ENCODE peak calls at places on chromosome 15, in six cellular contexts. K is GM12878, N is HepG2, W is K562, J is SK-N-SH, Y is H1. F is an unnamed sample.

GRCh38 chr15:80876034-80876433 is 96.9 kb downstream of the CEMIP start:
- DNase-seq in K (no peak), W (no peak), N (no peak), Y (no peak), J (no peak), F (no peak)

GRCh38 chr15:40941528-40942336 is 11.5 kb upstream of the CHAC1 start:
- DNase-seq in J (peak; percentile 97), N (peak; percentile 59), Y (no peak), K (no peak), W (peak; percentile 94), F (peak; percentile 83)

GRCh38 chr15:94231728-94232086 is 346 bp downstream of the MCTP2 start:
- DNase-seq in J (no peak), W (no peak), N (peak; percentile 7), K (no peak), Y (peak; percentile 31), F (no peak)

GRCh38 chr15:76678766-76679165 is 226.4 kb downstream of the SCAPER start:
- DNase-seq in J (no peak), K (no peak), N (no peak), W (no peak), Y (no peak), F (no peak)

GRCh38 chr15:92636401-92636949 is 19.1 kb downstream of the FAM174B start:
- DNase-seq in W (no peak), N (no peak), Y (no peak), J (no peak), K (no peak), F (no peak)

GRCh38 chr15:57589276-57590073 is 2.2 kb upstream of the MYZAP start:
- DNase-seq in N (no peak), K (no peak), J (no peak), W (no peak), Y (no peak), F (peak; percentile 42)

GRCh38 chr15:69578792-69579587 is 126.4 kb downstream of the RPLP1 start:
- DNase-seq in J (no peak), N (no peak), W (no peak), Y (no peak), K (no peak), F (no peak)

GRCh38 chr15:100671858-100672543 is 69.6 kb downstream of the ASB7 start:
- DNase-seq in K (no peak), W (peak; percentile 28), Y (no peak), J (peak; percentile 85), N (peak; percentile 33), F (peak; percentile 51)

GRCh38 chr15:80105193-80105984 is 45.9 kb downstream of the ZFAND6 start:
- DNase-seq in K (no peak), N (no peak), Y (no peak), W (no peak), J (no peak), F (no peak)

GRCh38 chr15:48109856-48110531 is 10.8 kb upstream of the SLC24A5 start:
- DNase-seq in Y (no peak), J (no peak), N (no peak), K (no peak), W (no peak), F (no peak)

GRCh38 chr15:79887517-79887916 is 9.3 kb downstream of the MTHFS start:
- DNase-seq in Y (no peak), W (no peak), J (no peak), K (no peak), N (no peak), F (no peak)

GRCh38 chr15:32867313-32867626 is 149.5 kb downstream of the GREM1 start:
- DNase-seq in N (no peak), W (no peak), K (no peak), J (no peak), Y (no peak), F (no peak)

GRCh38 chr15:26889298-26889898 is 22.5 kb downstream of the GABRA5 start:
- DNase-seq in N (peak; percentile 53), Y (no peak), K (peak; percentile 23), W (peak; percentile 44), J (peak; percentile 57), F (peak; percentile 82)

GRCh38 chr15:45333550-45333949 is 44.8 kb downstream of the GATM start:
- DNase-seq in J (peak; percentile 59), W (no peak), K (no peak), Y (no peak), N (peak; percentile 53), F (no peak)

GRCh38 chr15:26967719-26968269 is 3.2 kb upstream of the GABRG3 start:
- DNase-seq in W (no peak), K (no peak), J (peak; percentile 90), N (no peak), Y (no peak), F (no peak)

GRCh38 chr15:99343836-99344551 is 92.7 kb downstream of the LRRC28 start:
- DNase-seq in N (no peak), J (peak; percentile 30), Y (peak; percentile 21), W (no peak), K (no peak), F (no peak)

GRCh38 chr15:52183562-52184173 is 7.5 kb downstream of the GNB5 start:
- DNase-seq in J (peak; percentile 27), W (peak; percentile 42), K (no peak), N (no peak), Y (no peak), F (no peak)

GRCh38 chr15:77830041-77830440 is 197.3 kb upstream of the LINGO1 start:
- DNase-seq in K (no peak), Y (no peak), W (peak; percentile 22), N (no peak), J (no peak), F (no peak)

GRCh38 chr15:101180620-101181307 is 71.1 kb downstream of the CHSY1 start:
- DNase-seq in N (no peak), W (no peak), J (no peak), Y (no peak), K (no peak), F (no peak)

GRCh38 chr15:37056168-37056893 is 44.0 kb downstream of the MEIS2 start:
- DNase-seq in W (no peak), N (no peak), Y (no peak), J (no peak), K (no peak), F (no peak)

GRCh38 chr15:83565553-83566159 is 88.3 kb upstream of the ADAMTSL3 start:
- DNase-seq in J (peak; percentile 25), K (no peak), Y (no peak), N (peak; percentile 25), W (peak; percentile 30), F (peak; percentile 64)

GRCh38 chr15:40858706-40859105 is 14.9 kb downstream of the SPINT1 start:
- DNase-seq in N (no peak), W (peak; percentile 10), K (no peak), Y (no peak), J (no peak), F (no peak)

GRCh38 chr15:65192016-65192415 is 6.9 kb upstream of the CLPX start:
- DNase-seq in W (no peak), N (peak; percentile 55), Y (no peak), J (no peak), K (no peak), F (peak; percentile 65)
- TF ChIP-seq JUND in W (no peak), N (no peak), Y (no peak), J (no peak), K (no peak), F (no peak)

DNA sequence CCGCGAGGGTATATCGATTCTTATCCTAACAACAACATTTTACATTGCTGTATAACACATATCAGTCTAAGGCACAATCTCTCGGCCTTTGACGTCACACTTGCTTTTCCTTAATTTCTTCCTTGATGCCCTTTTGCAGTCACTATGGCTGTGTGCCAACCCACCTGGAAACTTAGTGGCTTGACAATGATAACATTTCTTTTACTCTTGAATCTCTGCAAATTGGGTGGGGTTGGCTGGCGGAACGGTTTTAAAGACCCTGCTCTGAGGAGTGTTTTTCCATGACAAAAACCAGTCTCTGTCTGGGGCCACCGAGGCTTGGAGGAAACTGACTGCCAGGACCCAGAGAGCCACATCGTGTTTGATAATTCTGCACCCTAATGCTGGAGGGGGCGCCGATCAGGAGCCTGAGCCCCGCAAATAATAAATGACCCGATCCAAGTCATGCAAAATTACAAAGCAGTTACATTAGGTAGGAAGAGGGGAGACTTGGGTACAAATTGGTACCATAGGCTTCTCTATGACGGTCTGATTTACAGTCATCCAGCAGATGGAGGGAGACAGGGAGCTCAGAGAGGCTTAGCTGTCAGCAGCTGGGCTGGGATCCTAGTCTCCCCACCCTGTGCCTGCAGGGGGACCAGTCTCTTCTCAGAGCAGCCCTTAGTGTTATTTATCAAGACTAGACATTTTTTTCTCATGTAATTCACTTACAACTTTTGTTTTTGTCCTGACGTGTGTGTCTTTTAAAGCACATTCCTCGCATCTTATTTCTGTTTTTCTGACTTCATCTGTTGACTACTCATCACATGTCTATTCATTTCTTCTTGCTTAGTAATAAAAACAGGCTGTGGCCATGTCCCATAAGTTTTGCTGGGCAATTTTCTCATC is 115.8 kb downstream of the KLF13 start:
- DNase-seq in J (peak; percentile 70), W (peak; percentile 18), N (no peak), Y (no peak), K (no peak), F (no peak)
- TF ChIP-seq JUND in J (peak; percentile 23), W (no peak), N (no peak), Y (no peak), K (no peak), F (no peak)

GRCh38 chr15:62787401-62787800 is 255.1 kb upstream of the TPM1 start:
- DNase-seq in Y (no peak), J (no peak), N (no peak), K (no peak), W (no peak), F (no peak)
- TF ChIP-seq JUND in Y (no peak), J (no peak), N (no peak), K (no peak), W (no peak), F (no peak)

GRCh38 chr15:67839929-67840746 is at the start of gene RNU6-1:
- DNase-seq in N (peak; percentile 80), W (peak; percentile 93), K (peak; percentile 88), Y (no peak), J (peak; percentile 94), F (peak; percentile 85)

GRCh38 chr15:67843092-67843501 is 3.3 kb upstream of the RNU6-1 start:
- DNase-seq in K (no peak), N (peak; percentile 39), J (no peak), Y (no peak), W (no peak), F (no peak)

GRCh38 chr15:67840747-67841634 is 1.1 kb upstream of the RNU6-1 start:
- DNase-seq in K (no peak), Y (no peak), N (peak; percentile 50), J (peak; percentile 75), W (no peak), F (no peak)

GRCh38 chr15:67845974-67846373 is 6.1 kb upstream of the RNU6-1 start:
- DNase-seq in Y (no peak), J (no peak), K (no peak), N (no peak), W (no peak), F (no peak)

DNA sequence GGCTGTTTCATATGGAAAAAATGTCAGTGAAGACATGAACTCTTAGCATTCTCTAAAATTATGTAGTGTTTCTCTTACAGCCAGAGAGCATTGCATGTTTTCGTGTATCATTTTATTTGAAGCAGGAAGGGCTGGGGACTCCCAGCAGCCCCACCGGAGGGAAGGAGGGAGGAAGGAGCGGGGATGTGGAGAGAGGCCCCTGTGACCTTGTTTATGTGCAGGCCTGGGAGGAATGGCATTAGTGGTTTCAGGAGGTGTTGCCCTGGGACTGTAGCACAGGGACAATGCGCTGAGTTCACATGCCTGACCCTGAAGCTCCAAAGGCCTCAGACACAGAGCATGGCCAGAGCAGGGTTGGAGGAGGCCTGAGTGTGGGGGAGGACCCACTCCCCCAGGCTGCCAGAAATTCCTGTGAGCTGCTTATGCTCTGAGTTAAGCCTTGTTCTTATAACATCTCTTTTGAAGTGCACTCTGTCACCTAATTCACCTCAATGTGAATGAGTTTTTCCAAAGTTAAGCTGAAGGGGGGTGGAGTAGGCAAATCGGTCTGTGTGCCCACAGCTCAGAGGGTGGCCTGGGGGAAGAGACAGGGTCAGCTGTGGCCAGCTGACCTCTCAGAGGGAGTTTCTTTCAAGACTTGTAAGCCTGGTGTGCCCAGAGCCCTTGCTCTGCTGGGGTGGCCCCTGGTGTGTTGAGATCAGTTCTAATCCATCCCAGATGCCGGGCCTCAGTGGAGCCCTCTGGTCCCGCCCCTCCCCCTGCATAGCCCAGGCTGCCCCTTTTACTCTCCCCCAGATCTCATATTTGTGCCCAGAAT is 3.9 kb upstream of the RNU6-1 start:
- DNase-seq in J (no peak), W (peak; percentile 30), K (no peak), Y (no peak), N (peak; percentile 87), F (no peak)
- TF ChIP-seq JUND in J (no peak), W (no peak), K (no peak), Y (no peak), N (no peak), F (no peak)

F was measured in T47D.